ENCODE peak calls at places on chromosomes 3 and 15, in nine cellular contexts. One of them, this sample, is unnamed.
A peak's percentile ranks its signal among the peaks of the same experiment; 100 is the strongest.

GRCh38 chr15:40506964-40507571 is 36.3 kb downstream of the CHST14 start:
- DNase-seq in AG08396: peak; percentile 85
- DNase-seq in RPMI7951: peak; percentile 82
- DNase-seq in EL: peak; percentile 79
- DNase-seq in dorsolateral prefrontal cortex: peak; percentile 72
- DNase-seq in activated CD4-positive, CD25-positive, alpha-beta regulatory T cell treated with anti-CD3 and anti-CD28 coated beads, Interleukin-2, amount 50 U/mL, for 72 hours: peak; percentile 47
- DNase-seq in progenitor cell of endocrine pancreas: peak; percentile 78
- DNase-seq in WTC11: peak; percentile 91
- DNase-seq in naive thymus-derived CD8-positive, alpha-beta T cell: peak; percentile 48
- DNase-seq in this sample: peak; percentile 80

GRCh38 chr3:79368403-79368802 is 399.4 kb downstream of the ROBO1 start:
- DNase-seq in AG08396: no peak
- DNase-seq in RPMI7951: peak; percentile 51
- DNase-seq in EL: peak; percentile 17
- DNase-seq in dorsolateral prefrontal cortex: no peak
- DNase-seq in activated CD4-positive, CD25-positive, alpha-beta regulatory T cell treated with anti-CD3 and anti-CD28 coated beads, Interleukin-2, amount 50 U/mL, for 72 hours: no peak
- DNase-seq in progenitor cell of endocrine pancreas: no peak
- DNase-seq in WTC11: no peak
- DNase-seq in naive thymus-derived CD8-positive, alpha-beta T cell: no peak
- DNase-seq in this sample: no peak

GRCh38 chr3:53074366-53074696 is 28.5 kb upstream of the SFMBT1 start:
- DNase-seq in AG08396: no peak
- DNase-seq in RPMI7951: no peak
- DNase-seq in EL: no peak
- DNase-seq in dorsolateral prefrontal cortex: no peak
- DNase-seq in activated CD4-positive, CD25-positive, alpha-beta regulatory T cell treated with anti-CD3 and anti-CD28 coated beads, Interleukin-2, amount 50 U/mL, for 72 hours: no peak
- DNase-seq in progenitor cell of endocrine pancreas: no peak
- DNase-seq in WTC11: peak; percentile 4
- DNase-seq in naive thymus-derived CD8-positive, alpha-beta T cell: no peak
- DNase-seq in this sample: no peak

GRCh38 chr15:52351206-52351907 is 55.8 kb upstream of the MYO5C start:
- DNase-seq in AG08396: no peak
- DNase-seq in RPMI7951: no peak
- DNase-seq in EL: no peak
- DNase-seq in dorsolateral prefrontal cortex: no peak
- DNase-seq in activated CD4-positive, CD25-positive, alpha-beta regulatory T cell treated with anti-CD3 and anti-CD28 coated beads, Interleukin-2, amount 50 U/mL, for 72 hours: no peak
- DNase-seq in progenitor cell of endocrine pancreas: no peak
- DNase-seq in WTC11: no peak
- DNase-seq in naive thymus-derived CD8-positive, alpha-beta T cell: no peak
- DNase-seq in this sample: no peak

GRCh38 chr3:67296039-67296892 is 298.2 kb downstream of the KBTBD8 start:
- DNase-seq in AG08396: no peak
- DNase-seq in RPMI7951: no peak
- DNase-seq in EL: no peak
- DNase-seq in dorsolateral prefrontal cortex: no peak
- DNase-seq in activated CD4-positive, CD25-positive, alpha-beta regulatory T cell treated with anti-CD3 and anti-CD28 coated beads, Interleukin-2, amount 50 U/mL, for 72 hours: no peak
- DNase-seq in progenitor cell of endocrine pancreas: no peak
- DNase-seq in WTC11: peak; percentile 38
- DNase-seq in naive thymus-derived CD8-positive, alpha-beta T cell: no peak
- DNase-seq in this sample: no peak

GRCh38 chr3:100465871-100466777 is 26.3 kb upstream of the TMEM45A start:
- DNase-seq in AG08396: no peak
- DNase-seq in RPMI7951: peak; percentile 7
- DNase-seq in EL: no peak
- DNase-seq in dorsolateral prefrontal cortex: no peak
- DNase-seq in activated CD4-positive, CD25-positive, alpha-beta regulatory T cell treated with anti-CD3 and anti-CD28 coated beads, Interleukin-2, amount 50 U/mL, for 72 hours: no peak
- DNase-seq in progenitor cell of endocrine pancreas: no peak
- DNase-seq in WTC11: no peak
- DNase-seq in naive thymus-derived CD8-positive, alpha-beta T cell: no peak
- DNase-seq in this sample: no peak

GRCh38 chr15:33810806-33811205 is 157.5 kb upstream of the CHRM5 start:
- DNase-seq in AG08396: no peak
- DNase-seq in RPMI7951: no peak
- DNase-seq in EL: no peak
- DNase-seq in dorsolateral prefrontal cortex: no peak
- DNase-seq in activated CD4-positive, CD25-positive, alpha-beta regulatory T cell treated with anti-CD3 and anti-CD28 coated beads, Interleukin-2, amount 50 U/mL, for 72 hours: no peak
- DNase-seq in progenitor cell of endocrine pancreas: no peak
- DNase-seq in WTC11: no peak
- DNase-seq in naive thymus-derived CD8-positive, alpha-beta T cell: no peak
- DNase-seq in this sample: no peak

GRCh38 chr3:59783468-59783988 is 733.7 kb upstream of the CFAP20DC start:
- DNase-seq in AG08396: no peak
- DNase-seq in RPMI7951: no peak
- DNase-seq in EL: no peak
- DNase-seq in dorsolateral prefrontal cortex: no peak
- DNase-seq in activated CD4-positive, CD25-positive, alpha-beta regulatory T cell treated with anti-CD3 and anti-CD28 coated beads, Interleukin-2, amount 50 U/mL, for 72 hours: no peak
- DNase-seq in progenitor cell of endocrine pancreas: no peak
- DNase-seq in WTC11: no peak
- DNase-seq in naive thymus-derived CD8-positive, alpha-beta T cell: peak; percentile 17
- DNase-seq in this sample: no peak

GRCh38 chr3:45056608-45057301 is 30.7 kb downstream of the CLEC3B start:
- DNase-seq in AG08396: no peak
- DNase-seq in RPMI7951: no peak
- DNase-seq in EL: no peak
- DNase-seq in dorsolateral prefrontal cortex: no peak
- DNase-seq in activated CD4-positive, CD25-positive, alpha-beta regulatory T cell treated with anti-CD3 and anti-CD28 coated beads, Interleukin-2, amount 50 U/mL, for 72 hours: no peak
- DNase-seq in progenitor cell of endocrine pancreas: no peak
- DNase-seq in WTC11: no peak
- DNase-seq in naive thymus-derived CD8-positive, alpha-beta T cell: no peak
- DNase-seq in this sample: no peak

GRCh38 chr15:90881181-90881977 is 2.9 kb upstream of the FES start:
- DNase-seq in AG08396: no peak
- DNase-seq in RPMI7951: no peak
- DNase-seq in EL: no peak
- DNase-seq in dorsolateral prefrontal cortex: no peak
- DNase-seq in activated CD4-positive, CD25-positive, alpha-beta regulatory T cell treated with anti-CD3 and anti-CD28 coated beads, Interleukin-2, amount 50 U/mL, for 72 hours: no peak
- DNase-seq in progenitor cell of endocrine pancreas: no peak
- DNase-seq in WTC11: no peak
- DNase-seq in naive thymus-derived CD8-positive, alpha-beta T cell: no peak
- DNase-seq in this sample: no peak

GRCh38 chr3:141191097-141191749 is 40.4 kb upstream of the PXYLP1 start:
- DNase-seq in AG08396: no peak
- DNase-seq in RPMI7951: peak; percentile 55
- DNase-seq in EL: peak; percentile 34
- DNase-seq in dorsolateral prefrontal cortex: no peak
- DNase-seq in activated CD4-positive, CD25-positive, alpha-beta regulatory T cell treated with anti-CD3 and anti-CD28 coated beads, Interleukin-2, amount 50 U/mL, for 72 hours: no peak
- DNase-seq in progenitor cell of endocrine pancreas: no peak
- DNase-seq in WTC11: no peak
- DNase-seq in naive thymus-derived CD8-positive, alpha-beta T cell: no peak
- DNase-seq in this sample: no peak

This sample was measured in left cardiac atrium.